ENCODE peak calls at places on chromosomes 12 and 14, in five cellular contexts. Z, K, V, G and P are unnamed samples.
A peak's percentile ranks its signal among the peaks of the same experiment; 100 is the strongest.

GRCh38 chr12:64685605-64686004 is 73.6 kb downstream of the GNS start:
- DNase-seq in V (no peak), K (no peak), Z (no peak), G (no peak), P (no peak)

GRCh38 chr14:97723834-97724770 is 926.9 kb downstream of the VRK1 start:
- DNase-seq in G (no peak), V (no peak), K (no peak), Z (no peak), P (no peak)

GRCh38 chr12:53791735-53792326 is 40.1 kb upstream of the CISTR start:
- DNase-seq in V (peak; percentile 13), K (no peak), G (no peak), Z (no peak), P (no peak)

GRCh38 chr12:6603095-6603567 is 4.0 kb downstream of the CHD4 start:
- DNase-seq in Z (peak; percentile 62), V (peak; percentile 33), G (no peak), K (no peak), P (no peak)

GRCh38 chr12:89305373-89305772 is 46.9 kb downstream of the DUSP6 start:
- DNase-seq in V (no peak), G (no peak), K (no peak), Z (no peak), P (no peak)

GRCh38 chr14:104917992-104918391 is 6.7 kb upstream of the PLD4 start:
- DNase-seq in G (no peak), V (no peak), Z (no peak), K (no peak), P (no peak)

GRCh38 chr12:24591079-24591626 is 357.7 kb downstream of the BCAT1 start:
- DNase-seq in G (no peak), Z (no peak), K (no peak), V (no peak), P (no peak)

GRCh38 chr12:49932023-49932422 is 18.5 kb upstream of the AQP2 start:
- DNase-seq in V (no peak), G (no peak), Z (no peak), K (no peak), P (no peak)

GRCh38 chr12:10562306-10562933 is 51.0 kb downstream of the MAGOHB start:
- DNase-seq in V (no peak), K (no peak), G (no peak), Z (peak; percentile 67), P (peak; percentile 55)

GRCh38 chr12:33724867-33725266 is 285.2 kb upstream of the SYT10 start:
- DNase-seq in G (no peak), V (no peak), Z (no peak), K (no peak), P (no peak)

GRCh38 chr14:78162202-78162601 is 8.0 kb upstream of the NRXN3 start:
- DNase-seq in V (no peak), K (no peak), Z (peak; percentile 11), G (no peak), P (no peak)

GRCh38 chr12:95262808-95263207 is 45.2 kb downstream of the VEZT start:
- DNase-seq in G (no peak), K (no peak), Z (peak; percentile 34), V (no peak), P (no peak)

GRCh38 chr12:87120440-87120839 is 864.2 kb upstream of the MGAT4C start:
- DNase-seq in G (no peak), K (no peak), Z (peak; percentile 37), V (no peak), P (no peak)

GRCh38 chr12:109737631-109738030 is 24.0 kb downstream of the FAM222A start:
- DNase-seq in Z (no peak), K (no peak), G (no peak), V (peak; percentile 27), P (no peak)

GRCh38 chr12:27560126-27560525 is 36.1 kb downstream of the PPFIBP1 start:
- DNase-seq in G (no peak), K (no peak), Z (no peak), V (no peak), P (no peak)

GRCh38 chr14:97177016-97177415 is 379.8 kb downstream of the VRK1 start:
- DNase-seq in G (no peak), Z (no peak), V (no peak), K (no peak), P (no peak)

GRCh38 chr12:53014709-53015108 is 8.5 kb downstream of the EIF4B start:
- DNase-seq in G (no peak), Z (no peak), K (no peak), V (no peak), P (no peak)

GRCh38 chr12:1273051-1273450 is 282.0 kb downstream of the ERC1 start:
- DNase-seq in K (no peak), G (no peak), V (no peak), Z (no peak), P (no peak)

GRCh38 chr14:96502621-96503251 is 554 bp downstream of the PAPOLA start:
- DNase-seq in G (no peak), V (peak; percentile 51), K (peak; percentile 84), Z (peak; percentile 49), P (no peak)

GRCh38 chr14:23366163-23366921 is 1.4 kb upstream of the EFS start:
- DNase-seq in K (peak; percentile 72), V (no peak), Z (peak; percentile 85), G (no peak), P (peak; percentile 26)

GRCh38 chr14:23365353-23366162 is 586 bp upstream of the EFS start:
- DNase-seq in V (no peak), K (no peak), G (no peak), Z (peak; percentile 33), P (no peak)

GRCh38 chr14:23362200-23362599 is 2.8 kb downstream of the EFS start:
- DNase-seq in V (no peak), Z (no peak), G (no peak), K (no peak), P (no peak)

GRCh38 chr14:23364604-23365352 is at the start of gene EFS:
- DNase-seq in Z (peak; percentile 54), V (no peak), G (no peak), K (no peak), P (no peak)

GRCh38 chr14:23364164-23364571 is 804 bp downstream of the EFS start:
- DNase-seq in V (no peak), G (no peak), Z (no peak), K (no peak), P (no peak)
- H3K4me3 ChIP-seq in V (no peak overlapping the region), G (peak overlapping the region; percentile 81), Z (peak overlapping the region; percentile 28), K (peak overlapping the region; percentile 57), P (peak overlapping the region; percentile 89)

GRCh38 chr14:75317148-75317547 is 38.5 kb downstream of the FOS start:
- DNase-seq in Z (no peak), G (no peak), V (no peak), K (no peak), P (no peak)

GRCh38 chr14:75315143-75315542 is 36.5 kb downstream of the FOS start:
- DNase-seq in G (no peak), K (no peak), V (peak; percentile 65), Z (peak; percentile 90), P (no peak)

GRCh38 chr14:75322746-75323145 is 44.1 kb downstream of the FOS start:
- DNase-seq in K (no peak), G (no peak), Z (no peak), V (no peak), P (no peak)

GRCh38 chr14:75318353-75318752 is 39.7 kb downstream of the FOS start:
- DNase-seq in G (no peak), V (no peak), Z (no peak), K (no peak), P (no peak)

DNA sequence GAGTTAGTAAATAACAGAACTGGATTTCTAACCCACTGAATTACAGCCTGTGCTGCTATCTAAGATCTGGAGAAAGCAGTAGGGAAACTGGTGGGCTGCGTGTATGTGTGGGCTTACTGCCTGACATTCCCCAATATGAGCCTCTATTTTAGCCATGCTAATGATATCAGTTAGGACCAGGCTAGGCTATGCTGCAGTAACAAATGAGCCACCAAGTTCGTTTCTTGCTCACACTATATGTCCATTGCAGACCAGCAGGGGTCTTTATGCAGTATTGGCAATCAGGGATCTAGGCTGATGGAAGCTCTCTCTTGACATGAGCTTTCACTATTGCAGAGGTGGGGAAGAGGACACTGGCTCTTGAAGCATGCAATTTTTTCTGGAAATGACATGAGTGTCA is 40.4 kb downstream of the FOS start:
- DNase-seq in V (no peak), G (no peak), K (no peak), Z (no peak), P (no peak)
- H3K4me3 ChIP-seq in V (no peak overlapping the region), G (no peak overlapping the region), K (no peak overlapping the region), Z (no peak overlapping the region), P (no peak overlapping the region)

GRCh38 chr12:83015390-83016225 is 328.9 kb downstream of the TMTC2 start:
- DNase-seq in V (peak; percentile 82), G (no peak), Z (peak; percentile 66), K (no peak), P (no peak)
- H3K4me3 ChIP-seq in V (no peak overlapping the region), G (peak overlapping the region; percentile 59), Z (no peak overlapping the region), K (peak overlapping the region; percentile 39), P (no peak overlapping the region)

GRCh38 chr14:56702515-56702914 is 107.8 kb downstream of the OTX2 start:
- DNase-seq in Z (no peak), V (no peak), G (no peak), K (no peak), P (no peak)
- H3K4me3 ChIP-seq in Z (no peak overlapping the region), V (no peak overlapping the region), G (no peak overlapping the region), K (no peak overlapping the region), P (no peak overlapping the region)

DNA sequence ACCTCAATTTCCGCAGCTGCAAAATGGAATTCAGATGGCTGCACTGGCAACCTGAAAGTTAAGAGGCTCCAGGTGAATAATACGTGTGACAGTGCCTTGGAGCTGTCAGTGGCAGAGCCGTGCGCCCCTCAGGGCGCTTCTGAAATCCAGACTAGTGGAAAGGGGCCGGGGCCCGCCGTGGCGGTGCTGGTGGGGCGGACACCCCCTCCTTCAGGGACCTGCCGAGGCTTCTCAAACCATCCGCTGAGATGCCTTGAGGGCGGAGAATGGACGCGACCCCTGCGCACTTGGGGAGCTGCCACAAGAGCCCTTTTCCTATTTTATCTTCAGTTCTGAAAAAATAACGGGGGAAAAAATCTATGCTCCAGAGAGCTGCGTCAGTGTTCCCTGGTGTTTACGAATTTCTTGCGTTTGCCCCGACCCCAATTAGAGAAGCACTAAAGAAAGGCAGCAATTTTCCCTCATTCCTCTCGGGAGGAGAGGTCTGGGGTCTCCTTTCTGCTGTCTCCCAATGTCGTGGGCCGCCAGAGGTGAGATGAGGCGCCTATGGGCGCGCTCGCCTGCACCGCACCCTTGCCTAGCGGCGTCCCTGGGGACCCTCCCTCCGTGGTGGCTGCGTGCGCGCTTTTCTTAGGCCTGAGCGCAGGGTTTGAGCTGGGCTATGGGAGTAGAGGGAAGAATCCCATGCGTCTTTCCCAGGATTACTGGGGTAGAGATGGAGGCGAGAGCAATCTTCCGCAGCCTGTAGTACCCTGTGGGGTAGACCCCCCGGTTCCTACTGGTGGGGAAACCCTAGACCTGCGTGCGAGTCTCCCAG is 2.2 kb downstream of the NOS1 start:
- DNase-seq in G (no peak), K (no peak), V (no peak), Z (no peak), P (no peak)
- H3K4me3 ChIP-seq in G (no peak overlapping the region), K (no peak overlapping the region), V (no peak overlapping the region), Z (no peak overlapping the region), P (no peak overlapping the region)

GRCh38 chr12:105223358-105223840 is 12.6 kb downstream of the APPL2 start:
- DNase-seq in G (no peak), K (no peak), Z (no peak), V (no peak), P (no peak)
- H3K4me3 ChIP-seq in G (no peak overlapping the region), K (no peak overlapping the region), Z (no peak overlapping the region), V (no peak overlapping the region), P (no peak overlapping the region)